ENCODE peak calls at places on chromosomes 2 and 18, in six cellular contexts. A is NCI-H345; F is hippocampal formation; Z is SK-N-MC; O is amygdala; L is stimulated activated CD4-positive, alpha-beta T cell treated with anti-CD3 and anti-CD28 coated beads, Interleukin-15, amount 100 ng/mL, for 1 hour. V is an unnamed sample.

GRCh38 chr2:178012639-178013038 is 59.9 kb downstream of the PDE11A start:
- DNase-seq in A (no peak), F (no peak), Z (no peak), O (no peak), L (no peak), V (no peak)

GRCh38 chr2:20378891-20379519 is 28.4 kb upstream of the PUM2 start:
- DNase-seq in A (peak), F (peak), Z (no peak), O (peak), L (no peak), V (no peak)

GRCh38 chr2:207256026-207256425 is 90.3 kb upstream of the KLF7 start:
- DNase-seq in A (peak), F (no peak), Z (no peak), O (no peak), L (no peak), V (no peak)

GRCh38 chr2:200509608-200510433 is at the start of gene KCTD18:
- DNase-seq in A (peak), F (peak), Z (no peak), O (peak), L (peak), V (peak)

GRCh38 chr2:70676301-70677035 is 91.5 kb downstream of the ADD2 start:
- DNase-seq in A (no peak), F (no peak), Z (no peak), O (no peak), L (no peak), V (no peak)

GRCh38 chr2:42906557-42907380 is 114.4 kb upstream of the HAAO start:
- DNase-seq in A (no peak), F (peak), Z (no peak), O (peak), L (no peak), V (no peak)

GRCh38 chr2:204051476-204051875 is 114.9 kb downstream of the ICOS start:
- DNase-seq in A (no peak), F (no peak), Z (no peak), O (no peak), L (no peak), V (peak)

GRCh38 chr2:96907405-96908041 is 37.6 kb upstream of the SEMA4C start:
- DNase-seq in A (no peak), F (peak), Z (no peak), O (peak), L (no peak), V (no peak)

GRCh38 chr2:219252084-219252483 is 959 bp upstream of the TUBA4B start:
- DNase-seq in A (peak), F (no peak), Z (no peak), O (no peak), L (no peak), V (no peak)

GRCh38 chr2:127560929-127561275 is 25.4 kb downstream of the MYO7B start:
- DNase-seq in A (no peak), F (no peak), Z (no peak), O (no peak), L (no peak), V (no peak)

GRCh38 chr2:85579266-85579935 is 2.0 kb downstream of the VAMP8 start:
- DNase-seq in A (no peak), F (no peak), Z (no peak), O (no peak), L (no peak), V (no peak)

GRCh38 chr18:50398099-50398498 is 23.3 kb downstream of the SKA1 start:
- DNase-seq in A (no peak), F (no peak), Z (no peak), O (no peak), L (no peak), V (no peak)

GRCh38 chr2:195477996-195478382 is 179.0 kb upstream of the SLC39A10 start:
- DNase-seq in A (no peak), F (no peak), Z (no peak), O (no peak), L (no peak), V (no peak)

GRCh38 chr18:74836296-74837139 is 238.8 kb downstream of the ZNF407 start:
- DNase-seq in A (peak), F (no peak), Z (no peak), O (no peak), L (no peak), V (no peak)

GRCh38 chr2:112688086-112688880 is 32.5 kb upstream of the NT5DC4 start:
- DNase-seq in A (no peak), F (no peak), Z (no peak), O (no peak), L (no peak), V (no peak)

GRCh38 chr2:71876542-71877451 is 270.9 kb downstream of the CYP26B1 start:
- DNase-seq in A (no peak), F (no peak), Z (no peak), O (no peak), L (no peak), V (no peak)

GRCh38 chr18:7982216-7982615 is 415.1 kb downstream of the PTPRM start:
- DNase-seq in A (no peak), F (no peak), Z (no peak), O (no peak), L (no peak), V (no peak)

GRCh38 chr18:55515946-55516710 is 71.9 kb downstream of the TCF4 start:
- DNase-seq in A (no peak), F (no peak), Z (no peak), O (no peak), L (no peak), V (no peak)

GRCh38 chr2:106160786-106161261 is 33.3 kb downstream of the UXS1 start:
- DNase-seq in A (no peak), F (no peak), Z (no peak), O (no peak), L (no peak), V (peak)

GRCh38 chr2:42754776-42755140 is 9.2 kb downstream of the OXER1 start:
- DNase-seq in A (no peak), F (no peak), Z (no peak), O (peak), L (no peak), V (no peak)

GRCh38 chr2:132429941-132430573 is 13.5 kb downstream of the GPR39 start:
- DNase-seq in A (no peak), F (no peak), Z (no peak), O (no peak), L (no peak), V (no peak)

GRCh38 chr2:66929632-66930385 is 467.3 kb upstream of the ETAA1 start:
- DNase-seq in A (no peak), F (no peak), Z (peak), O (no peak), L (no peak), V (no peak)

GRCh38 chr2:106030287-106031268 is 163.5 kb downstream of the UXS1 start:
- DNase-seq in A (no peak), F (no peak), Z (no peak), O (no peak), L (no peak), V (no peak)

GRCh38 chr2:134154269-134154668 is 99.6 kb upstream of the MGAT5 start:
- DNase-seq in A (no peak), F (no peak), Z (no peak), O (no peak), L (no peak), V (no peak)

GRCh38 chr2:28338754-28339325 is 53.8 kb upstream of the FOSL2 start:
- DNase-seq in A (no peak), F (no peak), Z (no peak), O (no peak), L (no peak), V (no peak)

GRCh38 chr18:50836521-50836957 is 16.7 kb upstream of the MRO start:
- DNase-seq in A (no peak), F (no peak), Z (no peak), O (no peak), L (no peak), V (no peak)

GRCh38 chr18:70288171-70288850 is 534 bp upstream of the SOCS6 start:
- DNase-seq in A (peak), F (no peak), Z (no peak), O (no peak), L (no peak), V (no peak)

GRCh38 chr2:57575703-57576268 is 470.8 kb upstream of the VRK2 start:
- DNase-seq in A (no peak), F (no peak), Z (no peak), O (no peak), L (no peak), V (no peak)